ENCODE peak calls at places on chromosomes 7 and 10, in seven cellular contexts. Z, L, M, A, U, X and I are unnamed samples.

GRCh38 chr10:14447112-14447839 is 116.6 kb upstream of the FRMD4A start:
- ATAC-seq in Z (no peak), L (no peak), M (no peak), A (no peak), U (no peak), X (no peak), I (no peak)

GRCh38 chr10:104005172-104005863 is 38.4 kb downstream of the SLK start:
- ATAC-seq in Z (no peak), L (no peak), M (no peak), A (no peak), U (no peak), X (peak; percentile 77), I (no peak)

GRCh38 chr7:51224811-51225581 is 91.6 kb downstream of the COBL start:
- ATAC-seq in Z (no peak), L (no peak), M (peak; percentile 50), A (no peak), U (peak; percentile 91), X (no peak), I (no peak)

GRCh38 chr10:3895045-3895609 is 110.1 kb upstream of the KLF6 start:
- ATAC-seq in Z (no peak), L (no peak), M (no peak), A (no peak), U (peak; percentile 47), X (peak; percentile 60), I (no peak)

GRCh38 chr7:1758859-1759521 is 88.9 kb downstream of the ELFN1 start:
- ATAC-seq in Z (no peak), L (no peak), M (peak; percentile 96), A (no peak), U (peak; percentile 9), X (no peak), I (peak; percentile 31)

GRCh38 chr10:68043030-68043429 is 32.1 kb downstream of the HERC4 start:
- ATAC-seq in Z (no peak), L (no peak), M (no peak), A (no peak), U (peak; percentile 29), X (peak; percentile 63), I (no peak)

GRCh38 chr10:46537309-46537708 is 19.1 kb downstream of the GPRIN2 start:
- ATAC-seq in Z (no peak), L (no peak), M (no peak), A (no peak), U (no peak), X (no peak), I (no peak)

GRCh38 chr10:13830385-13830784 is 243.6 kb downstream of the PRPF18 start:
- ATAC-seq in Z (no peak), L (no peak), M (no peak), A (no peak), U (no peak), X (no peak), I (no peak)

GRCh38 chr7:23389701-23390100 is 80.6 kb downstream of the IGF2BP3 start:
- ATAC-seq in Z (no peak), L (no peak), M (no peak), A (no peak), U (no peak), X (no peak), I (no peak)

GRCh38 chr7:2937701-2938513 is 93.8 kb upstream of the GNA12 start:
- ATAC-seq in Z (no peak), L (no peak), M (no peak), A (no peak), U (no peak), X (no peak), I (no peak)

GRCh38 chr7:102321351-102322201 is 34.7 kb downstream of the SPDYE6 start:
- ATAC-seq in Z (no peak), L (peak; percentile 54), M (peak; percentile 39), A (peak; percentile 74), U (peak; percentile 27), X (peak; percentile 70), I (no peak)

GRCh38 chr10:130137659-130138478 is 1.7 kb downstream of the GLRX3 start:
- ATAC-seq in Z (no peak), L (no peak), M (no peak), A (no peak), U (no peak), X (no peak), I (no peak)

GRCh38 chr10:127945948-127946347 is 39.0 kb downstream of the PTPRE start:
- ATAC-seq in Z (no peak), L (no peak), M (no peak), A (no peak), U (no peak), X (no peak), I (no peak)

GRCh38 chr7:133820584-133820983 is 306.6 kb upstream of the LRGUK start:
- ATAC-seq in Z (no peak), L (no peak), M (no peak), A (no peak), U (no peak), X (no peak), I (no peak)

GRCh38 chr10:87598700-87599099 is 61.0 kb upstream of the PAPSS2 start:
- ATAC-seq in Z (no peak), L (no peak), M (peak; percentile 27), A (no peak), U (no peak), X (no peak), I (no peak)

GRCh38 chr10:76086571-76087260 is 655.3 kb downstream of the LRMDA start:
- ATAC-seq in Z (no peak), L (no peak), M (peak; percentile 25), A (no peak), U (peak; percentile 80), X (no peak), I (peak; percentile 90)

GRCh38 chr10:110399163-110400094 is 94.7 kb upstream of the SMNDC1 start:
- ATAC-seq in Z (no peak), L (no peak), M (no peak), A (no peak), U (peak; percentile 77), X (no peak), I (peak; percentile 88)

GRCh38 chr10:99995713-99996112 is 14.0 kb downstream of the DNMBP start:
- ATAC-seq in Z (no peak), L (no peak), M (no peak), A (no peak), U (no peak), X (no peak), I (no peak)

GRCh38 chr10:97119058-97119832 is 66.5 kb downstream of the SLIT1 start:
- ATAC-seq in Z (no peak), L (no peak), M (no peak), A (no peak), U (no peak), X (no peak), I (no peak)

GRCh38 chr7:1572111-1572510 is 2.3 kb upstream of the PSMG3 start:
- ATAC-seq in Z (no peak), L (no peak), M (no peak), A (no peak), U (no peak), X (no peak), I (no peak)

GRCh38 chr10:132689721-132690360 is 96.1 kb downstream of the NKX6-2 start:
- ATAC-seq in Z (no peak), L (no peak), M (no peak), A (no peak), U (no peak), X (no peak), I (no peak)

GRCh38 chr7:22864855-22865606 is 42.4 kb upstream of the TOMM7 start:
- ATAC-seq in Z (no peak), L (no peak), M (peak; percentile 39), A (no peak), U (no peak), X (no peak), I (no peak)

GRCh38 chr7:157541295-157541608 is 204.4 kb downstream of the DNAJB6 start:
- ATAC-seq in Z (no peak), L (no peak), M (no peak), A (no peak), U (no peak), X (no peak), I (no peak)

GRCh38 chr7:44566680-44567079 is 7.0 kb downstream of the DDX56 start:
- ATAC-seq in Z (no peak), L (no peak), M (no peak), A (no peak), U (no peak), X (no peak), I (no peak)

GRCh38 chr10:30709229-30709628 is 79.7 kb upstream of the LYZL2 start:
- ATAC-seq in Z (no peak), L (no peak), M (no peak), A (no peak), U (no peak), X (no peak), I (no peak)

GRCh38 chr7:157357129-157358040 is 20.6 kb downstream of the DNAJB6 start:
- ATAC-seq in Z (no peak), L (no peak), M (no peak), A (no peak), U (no peak), X (peak; percentile 87), I (no peak)

GRCh38 chr7:116446179-116446855 is 53.2 kb upstream of the CAV2 start:
- ATAC-seq in Z (no peak), L (no peak), M (no peak), A (no peak), U (no peak), X (no peak), I (peak; percentile 5)

GRCh38 chr10:30791197-30791611 is 161.7 kb upstream of the LYZL2 start:
- ATAC-seq in Z (no peak), L (no peak), M (no peak), A (no peak), U (no peak), X (no peak), I (no peak)

GRCh38 chr10:62352356-62352963 is 21.7 kb upstream of the ZNF365 start:
- ATAC-seq in Z (peak; percentile 99), L (no peak), M (no peak), A (no peak), U (peak; percentile 94), X (peak; percentile 99), I (no peak)

GRCh38 chr7:151013728-151014497 is 10.4 kb downstream of the ATG9B start:
- ATAC-seq in Z (peak; percentile 42), L (peak; percentile 62), M (peak; percentile 55), A (peak; percentile 75), U (peak; percentile 20), X (peak; percentile 68), I (peak; percentile 51)